ENCODE peak calls at places on chromosomes 4 and X, in five cellular contexts. One of them, this sample, is unnamed.

GRCh38 chr4:128570380-128570779 is 239.1 kb upstream of the JADE1 start:
- DNase-seq in transverse colon: peak
- DNase-seq in AG04449: no peak
- DNase-seq in stomach: no peak
- DNase-seq in GM13976: no peak
- DNase-seq in this sample: no peak

GRCh38 chrX:95903490-95903889 is 781.2 kb upstream of the DIAPH2 start:
- DNase-seq in transverse colon: no peak
- DNase-seq in AG04449: no peak
- DNase-seq in stomach: no peak
- DNase-seq in GM13976: no peak
- DNase-seq in this sample: no peak

GRCh38 chrX:6026980-6027379 is 201.7 kb downstream of the NLGN4X start:
- DNase-seq in transverse colon: no peak
- DNase-seq in AG04449: no peak
- DNase-seq in stomach: no peak
- DNase-seq in GM13976: no peak
- DNase-seq in this sample: no peak

GRCh38 chrX:148203531-148203930 is 222.4 kb downstream of the FMR1NB start:
- DNase-seq in transverse colon: no peak
- DNase-seq in AG04449: no peak
- DNase-seq in stomach: no peak
- DNase-seq in GM13976: no peak
- DNase-seq in this sample: no peak

GRCh38 chr4:70059149-70059548 is 8.9 kb downstream of the HTN1 start:
- DNase-seq in transverse colon: no peak
- DNase-seq in AG04449: no peak
- DNase-seq in stomach: no peak
- DNase-seq in GM13976: no peak
- DNase-seq in this sample: no peak

GRCh38 chr4:3767569-3768288 is 1.5 kb downstream of the ADRA2C start:
- DNase-seq in transverse colon: peak
- DNase-seq in AG04449: no peak
- DNase-seq in stomach: no peak
- DNase-seq in GM13976: no peak
- DNase-seq in this sample: no peak

GRCh38 chr4:3257691-3258482 is 8.9 kb downstream of the MSANTD1 start:
- DNase-seq in transverse colon: peak
- DNase-seq in AG04449: no peak
- DNase-seq in stomach: peak
- DNase-seq in GM13976: no peak
- DNase-seq in this sample: no peak

GRCh38 chrX:44873415-44874270 is 655 bp downstream of the KDM6A start:
- DNase-seq in transverse colon: peak
- DNase-seq in AG04449: no peak
- DNase-seq in stomach: peak
- DNase-seq in GM13976: peak
- DNase-seq in this sample: peak

GRCh38 chr4:8152865-8153257 is 5.8 kb downstream of the ABLIM2 start:
- DNase-seq in transverse colon: no peak
- DNase-seq in AG04449: no peak
- DNase-seq in stomach: no peak
- DNase-seq in GM13976: no peak
- DNase-seq in this sample: no peak

GRCh38 chr4:141458501-141458900 is 177.9 kb upstream of the IL15 start:
- DNase-seq in transverse colon: no peak
- DNase-seq in AG04449: no peak
- DNase-seq in stomach: no peak
- DNase-seq in GM13976: no peak
- DNase-seq in this sample: no peak

GRCh38 chr4:139015948-139016451 is 419 bp downstream of the NOCT start:
- DNase-seq in transverse colon: peak
- DNase-seq in AG04449: no peak
- DNase-seq in stomach: peak
- DNase-seq in GM13976: peak
- DNase-seq in this sample: peak

GRCh38 chrX:139194571-139195280 is 335.8 kb upstream of the F9 start:
- DNase-seq in transverse colon: peak
- DNase-seq in AG04449: no peak
- DNase-seq in stomach: peak
- DNase-seq in GM13976: no peak
- DNase-seq in this sample: peak

GRCh38 chrX:39730671-39731389 is 366.9 kb downstream of the BCOR start:
- DNase-seq in transverse colon: peak
- DNase-seq in AG04449: peak
- DNase-seq in stomach: peak
- DNase-seq in GM13976: peak
- DNase-seq in this sample: peak

GRCh38 chrX:1537031-1537715 is at the start of gene P2RY8:
- DNase-seq in transverse colon: peak
- DNase-seq in AG04449: no peak
- DNase-seq in stomach: peak
- DNase-seq in GM13976: peak
- DNase-seq in this sample: peak
- TF ChIP-seq CTCF in transverse colon: no peak
- TF ChIP-seq CTCF in AG04449: no peak
- TF ChIP-seq CTCF in stomach: no peak
- TF ChIP-seq CTCF in GM13976: peak
- TF ChIP-seq CTCF in this sample: no peak

GRCh38 chr4:30264465-30264864 is 455.7 kb upstream of the PCDH7 start:
- DNase-seq in transverse colon: no peak
- DNase-seq in AG04449: no peak
- DNase-seq in stomach: no peak
- DNase-seq in GM13976: no peak
- DNase-seq in this sample: no peak

GRCh38 chr4:30268370-30268769 is 451.8 kb upstream of the PCDH7 start:
- DNase-seq in transverse colon: no peak
- DNase-seq in AG04449: no peak
- DNase-seq in stomach: no peak
- DNase-seq in GM13976: no peak
- DNase-seq in this sample: no peak

GRCh38 chr4:30269850-30270249 is 450.3 kb upstream of the PCDH7 start:
- DNase-seq in transverse colon: no peak
- DNase-seq in AG04449: no peak
- DNase-seq in stomach: no peak
- DNase-seq in GM13976: no peak
- DNase-seq in this sample: no peak
- TF ChIP-seq CTCF in transverse colon: no peak
- TF ChIP-seq CTCF in AG04449: no peak
- TF ChIP-seq CTCF in stomach: no peak
- TF ChIP-seq CTCF in GM13976: no peak
- TF ChIP-seq CTCF in this sample: no peak

GRCh38 chr4:147014946-147015345 is 69.3 kb upstream of the TTC29 start:
- DNase-seq in transverse colon: no peak
- DNase-seq in AG04449: no peak
- DNase-seq in stomach: no peak
- DNase-seq in GM13976: no peak
- DNase-seq in this sample: no peak
- TF ChIP-seq CTCF in transverse colon: no peak
- TF ChIP-seq CTCF in AG04449: no peak
- TF ChIP-seq CTCF in stomach: no peak
- TF ChIP-seq CTCF in GM13976: no peak
- TF ChIP-seq CTCF in this sample: no peak

GRCh38 chr4:120924931-120925330 is 2.4 kb upstream of the PRDM5 start:
- DNase-seq in transverse colon: no peak
- DNase-seq in AG04449: no peak
- DNase-seq in stomach: no peak
- DNase-seq in GM13976: no peak
- DNase-seq in this sample: no peak

GRCh38 chr4:120921456-120922389 is 803 bp downstream of the PRDM5 start:
- DNase-seq in transverse colon: peak
- DNase-seq in AG04449: no peak
- DNase-seq in stomach: peak
- DNase-seq in GM13976: no peak
- DNase-seq in this sample: peak

GRCh38 chr4:120920666-120921065 is 1.9 kb downstream of the PRDM5 start:
- DNase-seq in transverse colon: no peak
- DNase-seq in AG04449: no peak
- DNase-seq in stomach: no peak
- DNase-seq in GM13976: no peak
- DNase-seq in this sample: no peak

GRCh38 chr4:120923201-120923522 is 636 bp upstream of the PRDM5 start:
- DNase-seq in transverse colon: no peak
- DNase-seq in AG04449: no peak
- DNase-seq in stomach: no peak
- DNase-seq in GM13976: no peak
- DNase-seq in this sample: no peak

GRCh38 chr4:120922390-120923200 is at the start of gene PRDM5:
- DNase-seq in transverse colon: peak
- DNase-seq in AG04449: no peak
- DNase-seq in stomach: peak
- DNase-seq in GM13976: peak
- DNase-seq in this sample: peak
- TF ChIP-seq CTCF in transverse colon: peak
- TF ChIP-seq CTCF in AG04449: peak
- TF ChIP-seq CTCF in stomach: no peak
- TF ChIP-seq CTCF in GM13976: no peak
- TF ChIP-seq CTCF in this sample: no peak

DNA sequence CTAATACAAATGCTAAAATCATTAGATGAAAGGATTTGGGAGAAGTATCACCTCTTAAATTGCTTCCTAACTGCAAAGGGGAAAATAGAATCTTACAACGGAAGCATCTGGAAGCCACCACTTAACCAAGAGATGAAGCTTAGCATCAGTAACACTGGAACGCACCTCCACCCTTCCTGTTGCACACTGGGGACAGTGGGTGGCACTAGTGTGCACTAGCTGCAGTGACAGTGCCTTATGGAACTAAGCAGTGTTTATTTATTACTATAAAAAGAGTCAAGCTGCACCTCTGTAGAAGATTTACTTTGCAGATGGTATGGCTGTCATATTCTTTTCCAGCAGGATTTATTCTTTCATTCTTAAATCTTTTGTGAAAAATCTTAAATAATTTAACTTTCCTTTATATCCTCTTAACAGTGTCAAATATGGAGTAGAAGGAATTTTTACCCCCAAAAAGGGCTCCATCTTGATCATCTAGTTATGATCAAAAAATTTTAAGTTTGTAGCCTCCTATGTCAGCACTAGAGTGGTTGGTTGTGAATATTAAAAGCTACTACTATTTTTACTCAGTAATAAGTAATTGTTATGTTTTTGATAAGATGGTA is 76.7 kb downstream of the SCD5 start:
- DNase-seq in transverse colon: no peak
- DNase-seq in AG04449: no peak
- DNase-seq in stomach: peak
- DNase-seq in GM13976: peak
- DNase-seq in this sample: no peak
- TF ChIP-seq CTCF in transverse colon: no peak
- TF ChIP-seq CTCF in AG04449: peak
- TF ChIP-seq CTCF in stomach: peak
- TF ChIP-seq CTCF in GM13976: peak
- TF ChIP-seq CTCF in this sample: no peak